ENCODE peak calls at places on chromosomes 5 and 9, in six cellular contexts. D, U, V, W, A and I are unnamed samples.

GRCh38 chr5:15425802-15426201 is 74.2 kb upstream of the FBXL7 start:
- DNase-seq in D (no peak), V (no peak), A (no peak), U (no peak), W (no peak), I (no peak)

GRCh38 chr5:159660401-159660800 is 255.9 kb upstream of the ADRA1B start:
- DNase-seq in A (no peak), W (no peak), V (no peak), U (no peak), D (no peak), I (no peak)

GRCh38 chr5:132487841-132488555 is 2.6 kb downstream of the IRF1 start:
- DNase-seq in V (no peak), A (no peak), U (no peak), W (peak), D (peak), I (no peak)

GRCh38 chr5:82257729-82258128 is 20.4 kb downstream of the RPS23 start:
- DNase-seq in W (no peak), U (no peak), V (no peak), D (no peak), A (no peak), I (no peak)

GRCh38 chr5:134252671-134253070 is 26.8 kb upstream of the PPP2CA start:
- DNase-seq in A (no peak), W (no peak), V (no peak), U (no peak), D (no peak), I (no peak)

GRCh38 chr5:1259806-1260480 is 34.8 kb downstream of the SLC6A18 start:
- DNase-seq in D (no peak), A (no peak), V (no peak), W (no peak), U (no peak), I (no peak)

GRCh38 chr9:1005043-1005667 is 28.7 kb downstream of the DMRT3 start:
- DNase-seq in D (no peak), U (peak), V (no peak), A (peak), W (peak), I (no peak)

GRCh38 chr5:34639852-34640626 is 16.1 kb upstream of the RAI14 start:
- DNase-seq in D (no peak), W (no peak), V (no peak), U (no peak), A (peak), I (no peak)

GRCh38 chr5:16574789-16575785 is 41.7 kb downstream of the RETREG1 start:
- DNase-seq in V (no peak), A (peak), W (no peak), U (no peak), D (no peak), I (peak)

GRCh38 chr5:149550608-149551226 is 522 bp downstream of the CSNK1A1 start:
- DNase-seq in U (peak), W (no peak), V (no peak), D (no peak), A (no peak), I (no peak)

GRCh38 chr5:82403724-82404123 is 125.6 kb upstream of the RPS23 start:
- DNase-seq in D (no peak), U (no peak), V (no peak), A (no peak), W (no peak), I (no peak)

GRCh38 chr5:44870430-44870829 is 61.7 kb downstream of the MRPS30 start:
- DNase-seq in V (no peak), W (no peak), D (no peak), A (no peak), U (no peak), I (no peak)

GRCh38 chr5:71865202-71865601 is 146.1 kb downstream of the CARTPT start:
- DNase-seq in W (no peak), A (peak), U (no peak), D (no peak), V (no peak), I (no peak)

GRCh38 chr9:88660611-88661010 is 125.6 kb downstream of the NXNL2 start:
- DNase-seq in D (no peak), A (no peak), W (peak), V (no peak), U (peak), I (peak)

GRCh38 chr9:102518324-102518723 is 476.8 kb upstream of the CYLC2 start:
- DNase-seq in W (no peak), A (no peak), V (no peak), U (no peak), D (no peak), I (no peak)